ENCODE peak calls at places on chromosomes 13 and 19, in four cellular contexts. Q is mammary epithelial cell; R is CD8-positive, alpha-beta T cell; S is naive thymus-derived CD4-positive, alpha-beta T cell. C is an unnamed sample. For H3K27me3 and H3K4me1, the result is how much of the 10 kb centered on the place peaks cover.

GRCh38 chr19:40778865-40779284 is 828 bp downstream of the RAB4B start:
- DNase-seq in R (no peak), S (no peak), Q (no peak), C (no peak)

GRCh38 chr13:36918246-36919060 is 1.6 kb downstream of the SMAD9 start:
- DNase-seq in R (no peak), Q (no peak), S (no peak), C (peak)

GRCh38 chr19:32748497-32748896 is 28.9 kb downstream of the TDRD12 start:
- DNase-seq in S (no peak), Q (no peak), R (no peak), C (no peak)

GRCh38 chr13:30608364-30608763 is 9.4 kb upstream of the USPL1 start:
- DNase-seq in S (no peak), R (no peak), Q (no peak), C (no peak)

GRCh38 chr13:109785141-109785891 is 1.1 kb downstream of the IRS2 start:
- DNase-seq in S (peak), R (peak), Q (peak), C (no peak)

GRCh38 chr19:35995655-35995993 is 636 bp downstream of the SDHAF1 start:
- DNase-seq in Q (peak), R (no peak), S (peak), C (no peak)

GRCh38 chr19:31803819-31804446 is 454.7 kb upstream of the TSHZ3 start:
- DNase-seq in R (no peak), Q (no peak), S (no peak), C (no peak)

GRCh38 chr19:10690351-10690781 is 10.9 kb upstream of the QTRT1 start:
- DNase-seq in Q (peak), S (no peak), R (no peak), C (no peak)

GRCh38 chr13:52195052-52195837 is 35.8 kb upstream of the NEK3 start:
- DNase-seq in Q (peak), S (peak), R (peak), C (peak)

GRCh38 chr13:27274631-27275030 is 4.0 kb downstream of the RASL11A start:
- DNase-seq in S (no peak), R (no peak), Q (no peak), C (no peak)

GRCh38 chr19:56141416-56141992 is 417 bp downstream of the ZNF444 start:
- DNase-seq in R (peak), Q (peak), S (peak), C (no peak)

GRCh38 chr13:112740502-112741131 is 50.8 kb downstream of the ATP11A start:
- DNase-seq in S (no peak), Q (no peak), R (no peak), C (no peak)

GRCh38 chr19:5392476-5392875 is 51.9 kb upstream of the PTPRS start:
- DNase-seq in Q (no peak), R (no peak), S (no peak), C (no peak)

GRCh38 chr19:10871711-10872550 is 578 bp downstream of the CARM1 start:
- DNase-seq in R (peak), Q (peak), S (peak), C (no peak)

GRCh38 chr13:42559057-42559456 is 14.9 kb upstream of the TNFSF11 start:
- DNase-seq in S (no peak), Q (no peak), R (no peak), C (no peak)

GRCh38 chr19:52600639-52601024 is 30.5 kb downstream of the ZNF701 start:
- DNase-seq in R (no peak), Q (no peak), S (no peak), C (no peak)

GRCh38 chr13:25916119-25916518 is 135.7 kb downstream of the SHISA2 start:
- DNase-seq in S (no peak), Q (no peak), R (no peak), C (no peak)

GRCh38 chr13:25922373-25922772 is 129.4 kb downstream of the SHISA2 start:
- DNase-seq in R (no peak), Q (no peak), S (no peak), C (no peak)

GRCh38 chr13:25920931-25921330 is 130.9 kb downstream of the SHISA2 start:
- DNase-seq in R (no peak), Q (no peak), S (no peak), C (no peak)

GRCh38 chr13:25923217-25924085 is 128.4 kb downstream of the SHISA2 start:
- DNase-seq in Q (no peak), S (no peak), R (no peak), C (no peak)

DNA sequence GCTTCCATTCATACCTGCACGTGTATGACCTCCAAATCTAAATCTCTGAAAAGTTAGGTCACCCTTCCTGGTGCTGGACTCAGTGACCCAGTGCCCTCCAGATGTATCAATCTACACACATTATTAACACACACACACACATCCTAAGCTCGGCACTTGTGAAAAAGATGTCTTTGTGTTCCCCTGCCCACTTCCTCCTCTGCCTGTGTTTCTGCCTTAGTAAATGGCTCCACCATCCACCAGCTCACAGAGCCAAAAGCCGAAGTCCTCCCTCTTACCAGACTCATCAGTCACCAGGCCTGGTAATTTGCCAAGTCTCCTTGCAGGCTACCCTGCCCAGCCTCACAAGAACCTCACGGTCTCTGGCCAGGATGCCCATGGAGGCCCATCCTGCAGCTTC is 131.5 kb downstream of the SHISA2 start:
- DNase-seq in S (no peak), Q (no peak), R (no peak), C (no peak)
- H3K27me3 ChIP-seq in S (under half), Q (under half), R (under half), C (under half)

GRCh38 chr19:45640849-45641273 is 1.7 kb upstream of the EML2 start:
- DNase-seq in R (peak), S (peak), Q (peak), C (no peak)
- H3K4me1 ChIP-seq in R (under half), S (under half), Q (under half), C (under half)

GRCh38 chr19:19027228-19027627 is 6.1 kb downstream of the SUGP2 start:
- DNase-seq in Q (no peak), S (no peak), R (no peak), C (no peak)
- H3K27ac ChIP-seq in Q (no peak), S (no peak), R (no peak), C (no peak)

DNA sequence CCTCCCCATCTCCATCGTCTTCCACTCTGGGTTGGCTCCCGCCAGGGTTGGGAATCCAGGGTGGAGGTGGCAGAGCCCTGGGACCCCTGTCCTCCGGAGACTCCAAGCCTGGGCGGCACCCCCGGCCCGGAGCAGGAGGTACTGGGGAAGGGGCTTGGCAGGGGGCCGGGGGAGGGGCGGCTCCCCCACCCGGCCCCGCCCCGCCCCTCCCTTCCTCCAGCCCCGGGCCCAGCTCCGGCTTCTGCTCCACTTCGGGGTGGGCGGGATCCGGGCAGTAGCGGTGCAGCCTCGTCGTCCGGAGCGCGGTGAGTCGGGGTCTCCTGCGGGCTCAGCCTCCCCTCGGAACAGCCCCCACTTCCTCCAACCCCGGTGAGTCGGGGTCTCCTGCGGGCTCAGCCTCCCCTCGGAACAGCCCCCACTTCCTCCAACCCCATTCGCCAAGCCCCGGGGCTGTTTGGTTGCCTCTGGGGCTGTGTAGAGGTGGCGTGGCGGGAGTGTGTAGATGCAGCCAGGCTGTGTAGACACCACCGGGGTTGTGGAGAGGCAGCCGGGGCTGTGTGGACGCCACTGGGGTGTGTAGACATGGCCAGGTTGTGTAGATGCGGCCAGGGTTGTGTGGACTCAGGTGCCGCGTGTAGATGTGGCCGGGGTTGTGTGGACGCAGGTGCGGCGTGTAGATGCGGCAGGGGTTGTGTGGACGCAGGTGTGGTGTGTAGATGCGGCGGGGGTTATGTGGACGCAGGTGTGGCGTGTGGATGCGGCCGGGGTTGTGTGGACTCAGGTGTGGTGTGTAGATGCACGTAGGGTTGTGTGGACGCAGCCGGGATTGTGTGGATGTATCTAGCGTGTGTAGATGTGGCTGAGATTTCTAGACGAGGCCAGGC is at the start of gene TMPRSS9:
- DNase-seq in S (no peak), R (no peak), Q (no peak), C (no peak)
- H3K27me3 ChIP-seq in S (under half), R (under half), Q (under half), C (under half)

DNA sequence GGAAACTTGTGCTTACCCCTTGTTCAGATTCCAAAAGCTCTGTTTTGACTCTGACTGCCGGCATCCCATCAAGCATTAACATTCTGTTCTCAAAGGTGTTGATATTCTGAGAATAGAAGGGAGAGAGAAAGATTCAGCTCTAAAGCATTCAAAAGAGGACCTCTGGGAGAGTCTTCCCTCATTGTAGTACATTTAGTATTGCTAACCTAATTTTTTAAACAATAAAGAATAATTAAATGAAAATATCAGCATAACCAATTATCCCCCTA is 190.3 kb downstream of the KLF12 start:
- DNase-seq in R (no peak), Q (no peak), S (no peak), C (no peak)
- H3K4me1 ChIP-seq in R (half or more), Q (under half), S (under half), C (under half)

GRCh38 chr13:44068737-44069136 is 189.0 kb downstream of the LACC1 start:
- DNase-seq in Q (peak), R (no peak), S (no peak), C (peak)
- H3K27ac ChIP-seq in Q (peak), R (no peak), S (no peak), C (peak)

DNA sequence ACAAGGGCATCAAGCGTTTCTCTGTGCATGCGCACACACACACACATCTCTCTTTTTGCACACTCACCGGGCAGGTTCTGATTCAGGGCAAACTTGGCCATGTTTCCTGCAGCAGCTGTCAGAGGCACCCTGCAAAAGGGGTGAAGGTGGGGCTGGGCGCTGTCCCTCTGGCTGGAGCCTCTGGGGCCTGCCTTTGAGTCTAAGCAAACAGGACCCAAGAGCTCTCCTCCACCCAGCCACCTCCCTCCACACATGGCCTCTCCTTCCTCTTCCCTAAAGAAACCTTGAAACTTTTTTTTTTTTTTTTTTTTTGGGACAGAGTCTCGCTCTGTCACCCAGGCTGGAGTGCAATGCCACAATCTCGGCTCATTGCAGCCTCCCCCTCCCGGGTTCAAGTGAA is 5.3 kb downstream of the KANK3 start:
- DNase-seq in S (no peak), R (no peak), Q (no peak), C (no peak)
- H3K27me3 ChIP-seq in S (under half), R (under half), Q (under half), C (half or more)

GRCh38 chr19:49420227-49420626 is 3.0 kb downstream of the PTH2 start:
- DNase-seq in Q (no peak), S (no peak), R (no peak), C (no peak)
- H3K4me1 ChIP-seq in Q (under half), S (under half), R (under half), C (under half)